ENCODE peak calls at places on chromosomes 3 and 15, in five cellular contexts. Q is IMR-90, U is GM12878, L is HepG2, S is K562. J is an unnamed sample.
A peak's percentile ranks its signal among the peaks of the same experiment; 100 is the strongest.

GRCh38 chr15:42832577-42832976 is 88.0 kb downstream of the TTBK2 start:
- DNase-seq in L (no peak), Q (peak; percentile 88), S (no peak), U (no peak), J (no peak)

GRCh38 chr3:99949956-99950670 is 132.5 kb downstream of the CMSS1 start:
- DNase-seq in S (no peak), L (no peak), Q (no peak), U (no peak), J (no peak)

GRCh38 chr15:84740691-84741090 is 7.7 kb upstream of the ZNF592 start:
- DNase-seq in Q (no peak), S (no peak), U (no peak), L (no peak), J (no peak)

GRCh38 chr3:105863608-105864007 is 5.2 kb downstream of the CBLB start:
- DNase-seq in Q (no peak), S (no peak), L (no peak), U (no peak), J (no peak)

GRCh38 chr3:15575446-15575845 is 25.9 kb downstream of the HACL1 start:
- DNase-seq in L (no peak), U (no peak), Q (no peak), S (no peak), J (no peak)

GRCh38 chr15:91561371-91562100 is 292.0 kb upstream of the SLCO3A1 start:
- DNase-seq in S (no peak), L (no peak), Q (peak; percentile 98), U (no peak), J (no peak)

GRCh38 chr3:128786434-128787020 is 60.5 kb downstream of the RAB7A start:
- DNase-seq in S (no peak), U (no peak), Q (peak; percentile 30), L (no peak), J (no peak)

GRCh38 chr3:180188512-180189309 is 152.0 kb upstream of the PEX5L start:
- DNase-seq in U (no peak), S (no peak), L (no peak), Q (no peak), J (no peak)

GRCh38 chr15:80727196-80727595 is 32.1 kb downstream of the ABHD17C start:
- DNase-seq in U (no peak), S (no peak), L (peak; percentile 21), Q (peak; percentile 44), J (no peak)

GRCh38 chr15:84142888-84143337 is 92.7 kb upstream of the GOLGA6L4 start:
- DNase-seq in S (peak; percentile 69), U (peak; percentile 67), L (peak; percentile 75), Q (peak; percentile 70), J (peak; percentile 74)

GRCh38 chr3:46500631-46501377 is 3.0 kb downstream of the RTP3 start:
- DNase-seq in Q (peak; percentile 80), L (no peak), U (peak; percentile 38), S (no peak), J (no peak)

DNA sequence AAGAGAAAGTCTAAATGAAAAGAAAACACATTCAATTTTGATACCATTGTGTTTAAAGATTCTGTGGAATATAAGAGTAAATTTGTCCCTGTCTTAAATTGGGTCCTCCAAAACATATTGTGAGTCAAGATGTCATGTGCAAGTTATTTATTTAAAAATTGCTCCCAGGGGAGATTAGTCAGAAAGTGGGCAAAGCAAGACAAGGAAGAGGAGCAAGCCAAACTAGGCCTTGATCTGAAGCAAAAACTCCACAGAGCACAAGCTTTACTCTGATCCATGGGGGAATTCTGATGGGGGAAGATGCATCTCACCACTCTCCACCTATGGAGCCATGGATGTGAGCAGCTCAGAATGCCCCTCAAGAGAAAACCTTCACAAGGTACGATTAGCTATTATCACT is 342.8 kb upstream of the IL12A start:
- DNase-seq in U (no peak), Q (peak; percentile 51), S (no peak), L (no peak), J (no peak)
- H2AFZ ChIP-seq in U (no peak overlapping the region), Q (peak overlapping the region; percentile 80), S (no peak overlapping the region), L (no peak overlapping the region), J (no peak overlapping the region)

DNA sequence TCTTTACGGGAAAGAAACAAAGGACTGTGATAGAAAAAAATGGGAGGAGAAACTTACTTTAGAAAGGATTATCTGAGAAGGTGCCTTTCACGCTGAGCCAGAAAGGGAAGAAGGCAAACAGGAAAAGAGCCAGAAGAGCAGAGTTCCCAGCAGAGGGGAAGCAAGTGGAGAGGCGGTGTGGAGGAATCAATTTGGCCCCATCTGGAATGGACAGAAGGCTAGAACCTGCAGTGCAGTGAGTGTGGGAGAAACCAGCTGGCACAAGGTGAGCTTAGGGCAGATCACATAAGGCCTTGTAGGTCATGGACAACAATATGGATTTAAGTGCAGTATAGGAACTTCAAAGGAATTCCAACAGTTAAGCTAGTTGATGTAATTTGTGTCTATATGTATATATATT is 20.9 kb downstream of the CHL1 start:
- DNase-seq in U (no peak), Q (no peak), S (no peak), L (no peak), J (no peak)
- TF ChIP-seq SMC3 in U (no peak), Q (no peak), S (no peak), L (no peak), J (no peak)

DNA sequence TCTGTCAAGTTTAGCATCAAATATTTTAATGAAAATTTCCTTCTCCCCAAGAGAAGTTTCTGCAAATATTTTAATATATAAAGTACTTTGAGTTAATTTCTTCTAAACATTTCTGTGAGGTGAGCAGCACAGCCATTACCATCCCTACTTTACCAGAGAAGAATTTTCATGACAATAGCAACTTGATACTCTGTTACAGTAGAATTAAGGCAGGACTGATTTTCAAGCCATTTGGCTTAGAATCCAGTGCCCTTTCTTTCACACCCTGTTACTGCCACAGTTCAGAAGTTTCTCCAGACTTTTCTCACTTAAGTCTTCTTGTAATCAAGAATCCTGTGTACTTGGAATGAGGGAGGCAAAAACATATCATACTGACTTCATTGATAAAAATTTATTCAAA is 556.9 kb upstream of the SGO1 start:
- DNase-seq in S (no peak), U (no peak), L (no peak), Q (no peak), J (no peak)
- H2AFZ ChIP-seq in S (no peak overlapping the region), U (no peak overlapping the region), L (no peak overlapping the region), Q (no peak overlapping the region), J (no peak overlapping the region)

GRCh38 chr3:23114479-23114878 is 88.6 kb upstream of the UBE2E2 start:
- DNase-seq in L (no peak), Q (no peak), S (no peak), U (no peak), J (no peak)
- TF ChIP-seq SMC3 in L (no peak), Q (no peak), S (no peak), U (no peak), J (no peak)

GRCh38 chr15:95120595-95120994 is 889.2 kb downstream of the MCTP2 start:
- DNase-seq in L (no peak), S (no peak), Q (no peak), U (no peak), J (no peak)

GRCh38 chr15:95121191-95121590 is 889.8 kb downstream of the MCTP2 start:
- DNase-seq in U (no peak), L (no peak), Q (no peak), S (no peak), J (no peak)

GRCh38 chr15:95113041-95113440 is 881.7 kb downstream of the MCTP2 start:
- DNase-seq in L (no peak), S (no peak), Q (no peak), U (no peak), J (no peak)

GRCh38 chr15:95119041-95119440 is 887.7 kb downstream of the MCTP2 start:
- DNase-seq in L (no peak), U (no peak), Q (peak; percentile 29), S (no peak), J (no peak)
- H2AFZ ChIP-seq in L (no peak overlapping the region), U (no peak overlapping the region), Q (no peak overlapping the region), S (no peak overlapping the region), J (no peak overlapping the region)

GRCh38 chr3:30102372-30102771 is 504.0 kb upstream of the TGFBR2 start:
- DNase-seq in S (no peak), L (no peak), U (no peak), Q (no peak), J (no peak)

GRCh38 chr3:30098206-30098605 is 508.2 kb upstream of the TGFBR2 start:
- DNase-seq in L (no peak), U (no peak), Q (peak; percentile 36), S (no peak), J (no peak)

GRCh38 chr3:30103186-30103585 is 503.2 kb upstream of the TGFBR2 start:
- DNase-seq in Q (no peak), U (no peak), L (no peak), S (no peak), J (no peak)

GRCh38 chr3:30097022-30097650 is 509.3 kb upstream of the TGFBR2 start:
- DNase-seq in U (no peak), S (no peak), Q (no peak), L (no peak), J (no peak)

DNA sequence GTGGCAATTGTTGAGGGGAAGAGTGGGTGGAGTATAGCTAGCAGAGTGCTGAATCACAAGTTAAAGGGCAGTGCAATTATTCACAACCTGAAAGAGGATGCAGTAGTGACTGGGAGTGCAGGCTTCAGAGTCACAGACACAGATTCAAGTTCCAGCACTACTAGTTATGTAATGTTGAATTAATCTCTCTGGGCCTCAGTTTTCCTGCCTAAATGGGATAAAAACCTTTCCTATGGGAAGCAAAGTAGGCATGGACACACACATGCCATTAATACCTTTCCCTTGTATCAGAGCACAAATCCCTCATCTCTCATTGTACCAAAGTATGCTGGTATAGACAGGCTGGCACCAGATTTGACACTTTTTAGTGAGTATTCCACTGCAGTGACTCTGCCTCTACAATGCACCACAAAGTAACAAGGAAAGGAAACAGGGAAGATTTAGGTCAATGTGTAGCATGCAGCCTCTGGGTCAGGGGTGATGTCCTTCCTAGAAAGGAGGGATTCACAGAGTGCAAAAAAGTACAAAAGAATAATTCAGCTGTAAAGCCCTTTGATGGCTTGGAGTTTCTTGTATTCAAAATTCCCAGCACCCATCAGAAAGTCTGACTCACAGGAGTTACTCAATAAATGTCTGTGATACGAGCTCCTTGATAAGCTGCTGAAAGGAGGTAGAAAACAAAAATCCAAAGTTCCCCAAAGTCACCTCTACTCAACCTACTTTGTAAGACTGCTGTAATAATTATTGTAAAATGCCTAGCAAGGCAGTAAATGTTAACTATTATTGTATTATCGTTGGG is 507.5 kb upstream of the TGFBR2 start:
- DNase-seq in L (peak; percentile 12), U (no peak), S (no peak), Q (peak; percentile 60), J (no peak)
- TF ChIP-seq SMC3 in L (no peak), U (no peak), S (no peak), Q (no peak), J (no peak)

DNA sequence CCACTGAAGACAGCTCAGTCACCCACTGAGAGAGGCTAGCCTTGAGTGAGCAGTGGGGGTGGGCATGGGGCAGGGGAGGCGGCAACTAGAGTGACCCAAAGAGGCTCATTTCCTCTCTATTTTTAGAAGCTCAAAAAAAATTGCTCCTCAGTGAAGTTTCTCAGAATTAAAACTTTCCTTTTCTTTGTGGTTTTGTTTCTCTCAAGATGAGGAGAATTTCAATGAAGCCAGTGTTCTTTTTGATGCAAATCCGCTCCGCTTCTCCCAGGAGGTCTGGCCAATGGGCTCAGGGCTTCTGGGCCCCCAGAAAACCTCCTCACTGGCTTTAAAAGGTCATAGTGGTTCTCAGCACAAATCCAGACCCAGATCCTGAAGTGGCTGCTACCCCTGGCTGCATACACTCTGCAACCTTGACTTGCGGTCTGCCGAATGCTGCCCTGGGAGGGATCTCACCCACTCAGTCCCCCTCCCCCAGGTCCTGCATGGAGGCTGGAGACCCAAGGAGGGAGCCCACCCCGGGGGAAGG is at the start of gene ACSBG1:
- DNase-seq in L (no peak), S (no peak), U (no peak), Q (no peak), J (no peak)
- H2AFZ ChIP-seq in L (no peak within 1 kb of the TSS), S (no peak within 1 kb of the TSS), U (no peak within 1 kb of the TSS), Q (no peak within 1 kb of the TSS), J (no peak within 1 kb of the TSS)

GRCh38 chr15:48617619-48618018 is 27.9 kb downstream of the FBN1 start:
- DNase-seq in Q (peak; percentile 93), L (no peak), U (no peak), S (no peak), J (no peak)
- TF ChIP-seq SMC3 in Q (no peak), L (no peak), U (no peak), S (no peak), J (no peak)

J was measured in SK-N-SH.